ENCODE peak calls at places on chromosome 5, in five cellular contexts. U, Q, V, A and M are unnamed samples.

GRCh38 chr5:172554562-172554961 is 86.5 kb upstream of the NEURL1B start:
- DNase-seq in U (no peak), A (no peak), Q (no peak), V (no peak), M (peak; percentile 48)

GRCh38 chr5:96871022-96871388 is 5.3 kb upstream of the ERAP2 start:
- DNase-seq in Q (no peak), U (no peak), A (no peak), V (no peak), M (no peak)

GRCh38 chr5:74801941-74802340 is 34.9 kb downstream of the NSA2 start:
- DNase-seq in V (no peak), Q (no peak), A (no peak), U (no peak), M (no peak)

GRCh38 chr5:164203581-164204225 is 698.3 kb downstream of the MAT2B start:
- DNase-seq in V (no peak), U (no peak), Q (no peak), A (no peak), M (no peak)

GRCh38 chr5:140145818-140146522 is 20.2 kb downstream of the IGIP start:
- DNase-seq in A (no peak), V (no peak), U (peak; percentile 61), Q (peak; percentile 8), M (peak; percentile 55)

GRCh38 chr5:175585573-175585972 is 72.3 kb upstream of the HRH2 start:
- DNase-seq in U (no peak), Q (no peak), A (no peak), V (no peak), M (no peak)

GRCh38 chr5:176647870-176648466 is 684 bp downstream of the TSPAN17 start:
- DNase-seq in Q (no peak), U (peak; percentile 75), V (peak; percentile 40), A (peak; percentile 38), M (peak; percentile 56)

GRCh38 chr5:116144103-116144502 is 59.3 kb downstream of the COMMD10 start:
- DNase-seq in U (no peak), A (no peak), Q (no peak), V (no peak), M (no peak)

GRCh38 chr5:37721447-37721871 is 118.4 kb downstream of the GDNF start:
- DNase-seq in A (no peak), Q (no peak), U (no peak), V (no peak), M (no peak)

GRCh38 chr5:90440644-90441043 is 31.1 kb upstream of the CETN3 start:
- DNase-seq in U (no peak), Q (no peak), A (no peak), V (no peak), M (no peak)

GRCh38 chr5:76175051-76175666 is 92.0 kb downstream of the SV2C start:
- DNase-seq in U (peak; percentile 20), V (peak; percentile 42), A (no peak), Q (peak; percentile 16), M (peak; percentile 18)